ENCODE peak calls at places on chromosomes 7 and 10, in seven cellular contexts. G is adrenal gland, T is LNCaP clone FGC, L is body of pancreas, H is neural crest cell, E is thoracic aorta, N is AG09319. W is an unnamed sample.

GRCh38 chr7:149005427-149006344 is 22.6 kb downstream of the PDIA4 start:
- DNase-seq in G (peak), T (no peak), L (peak), H (peak), E (no peak), N (peak), W (peak)

GRCh38 chr7:10643545-10643944 is 330.1 kb upstream of the PHF14 start:
- DNase-seq in G (no peak), T (no peak), L (no peak), H (no peak), E (no peak), N (no peak), W (no peak)

GRCh38 chr7:29457141-29457561 is 106.5 kb upstream of the PRR15 start:
- DNase-seq in G (no peak), T (no peak), L (no peak), H (no peak), E (no peak), N (no peak), W (no peak)

GRCh38 chr7:66964391-66964790 is 31.0 kb downstream of the SBDS start:
- DNase-seq in G (no peak), T (no peak), L (no peak), H (no peak), E (no peak), N (no peak), W (peak)

GRCh38 chr7:127250312-127251047 is 2.3 kb downstream of the GRM8 start:
- DNase-seq in G (no peak), T (no peak), L (no peak), H (no peak), E (no peak), N (no peak), W (no peak)

GRCh38 chr10:97197030-97197500 is 11.3 kb upstream of the SLIT1 start:
- DNase-seq in G (no peak), T (peak), L (no peak), H (no peak), E (no peak), N (no peak), W (no peak)

GRCh38 chr7:29442146-29442545 is 121.5 kb upstream of the PRR15 start:
- DNase-seq in G (no peak), T (no peak), L (no peak), H (no peak), E (no peak), N (no peak), W (peak)

GRCh38 chr7:150734293-150734692 is 2.9 kb upstream of the GIMAP5 start:
- DNase-seq in G (no peak), T (no peak), L (no peak), H (no peak), E (no peak), N (no peak), W (no peak)

GRCh38 chr10:46226900-46227558 is 59.8 kb upstream of the ANTXRL start:
- DNase-seq in G (peak), T (no peak), L (no peak), H (no peak), E (no peak), N (no peak), W (no peak)

GRCh38 chr10:74913321-74913980 is 87.1 kb downstream of the KAT6B start:
- DNase-seq in G (no peak), T (no peak), L (no peak), H (no peak), E (no peak), N (no peak), W (no peak)

GRCh38 chr7:121576148-121576921 is 180.2 kb upstream of the FAM3C start:
- DNase-seq in G (no peak), T (no peak), L (peak), H (no peak), E (no peak), N (no peak), W (no peak)

GRCh38 chr10:3850999-3851937 is 66.3 kb upstream of the KLF6 start:
- DNase-seq in G (no peak), T (peak), L (no peak), H (no peak), E (no peak), N (no peak), W (no peak)

GRCh38 chr10:117929321-117930067 is 117.2 kb downstream of the RAB11FIP2 start:
- DNase-seq in G (no peak), T (no peak), L (no peak), H (no peak), E (no peak), N (no peak), W (no peak)

GRCh38 chr10:79438699-79439085 is 6.7 kb downstream of the ZCCHC24 start:
- DNase-seq in G (no peak), T (no peak), L (no peak), H (no peak), E (no peak), N (no peak), W (no peak)

GRCh38 chr10:59237775-59238174 is 61.3 kb downstream of the PHYHIPL start:
- DNase-seq in G (no peak), T (peak), L (no peak), H (no peak), E (no peak), N (no peak), W (no peak)

GRCh38 chr10:73263948-73264347 is 11.5 kb upstream of the MRPS16 start:
- DNase-seq in G (no peak), T (no peak), L (no peak), H (no peak), E (no peak), N (no peak), W (no peak)

GRCh38 chr7:38424750-38425463 is 151.5 kb upstream of the TARP start:
- DNase-seq in G (no peak), T (no peak), L (no peak), H (no peak), E (no peak), N (no peak), W (no peak)

GRCh38 chr7:36809510-36809909 is 85.2 kb upstream of the AOAH start:
- DNase-seq in G (no peak), T (no peak), L (no peak), H (no peak), E (no peak), N (no peak), W (no peak)

GRCh38 chr7:26850193-26850651 is 14.2 kb downstream of the SKAP2 start:
- DNase-seq in G (peak), T (no peak), L (no peak), H (no peak), E (no peak), N (no peak), W (no peak)

GRCh38 chr7:84637568-84638338 is 443.2 kb upstream of the SEMA3A start:
- DNase-seq in G (no peak), T (no peak), L (no peak), H (no peak), E (no peak), N (peak), W (peak)

GRCh38 chr7:5766321-5766761 is 15.1 kb downstream of the RNF216 start:
- DNase-seq in G (no peak), T (no peak), L (no peak), H (no peak), E (no peak), N (peak), W (no peak)

GRCh38 chr10:102596506-102596971 is 47.7 kb upstream of the TRIM8 start:
- DNase-seq in G (peak), T (peak), L (peak), H (no peak), E (no peak), N (no peak), W (no peak)

GRCh38 chr7:128347573-128348147 is 4.0 kb upstream of the RBM28 start:
- DNase-seq in G (peak), T (peak), L (peak), H (peak), E (no peak), N (no peak), W (no peak)

GRCh38 chr10:87817291-87817872 is 644 bp downstream of the ATAD1 start:
- DNase-seq in G (no peak), T (peak), L (no peak), H (no peak), E (no peak), N (no peak), W (no peak)

GRCh38 chr10:73439055-73439454 is 5.7 kb upstream of the MSS51 start:
- DNase-seq in G (no peak), T (no peak), L (no peak), H (no peak), E (no peak), N (no peak), W (no peak)

GRCh38 chr10:1034758-1035157 is 9.1 kb upstream of the IDI2 start:
- DNase-seq in G (no peak), T (peak), L (no peak), H (no peak), E (no peak), N (no peak), W (no peak)

GRCh38 chr7:44463169-44463808 is 27.2 kb downstream of the NUDCD3 start:
- DNase-seq in G (no peak), T (no peak), L (no peak), H (no peak), E (no peak), N (no peak), W (no peak)

GRCh38 chr7:7330997-7331396 is 148.7 kb downstream of the C1GALT1 start:
- DNase-seq in G (no peak), T (no peak), L (no peak), H (no peak), E (no peak), N (no peak), W (no peak)

GRCh38 chr7:149140784-149141183 is 6.5 kb upstream of the ZNF398 start:
- DNase-seq in G (peak), T (no peak), L (no peak), H (no peak), E (no peak), N (no peak), W (no peak)

GRCh38 chr7:7002416-7003062 is 176.5 kb upstream of the CCZ1B start:
- DNase-seq in G (no peak), T (no peak), L (no peak), H (no peak), E (no peak), N (no peak), W (no peak)

GRCh38 chr7:140773104-140773503 is 76.6 kb downstream of the NDUFB2 start:
- DNase-seq in G (no peak), T (no peak), L (no peak), H (no peak), E (no peak), N (no peak), W (no peak)

GRCh38 chr7:80508440-80508839 is 3.4 kb downstream of the GNAT3 start:
- DNase-seq in G (no peak), T (no peak), L (no peak), H (no peak), E (no peak), N (no peak), W (peak)

GRCh38 chr10:116996994-116997393 is 8.0 kb downstream of the SHTN1 start:
- DNase-seq in G (no peak), T (no peak), L (no peak), H (no peak), E (no peak), N (no peak), W (no peak)

GRCh38 chr7:115096262-115096661 is 174.4 kb downstream of the MDFIC start:
- DNase-seq in G (no peak), T (no peak), L (no peak), H (no peak), E (no peak), N (no peak), W (no peak)

GRCh38 chr10:8568401-8568800 is 513.9 kb downstream of the GATA3 start:
- DNase-seq in G (no peak), T (no peak), L (no peak), H (no peak), E (no peak), N (no peak), W (no peak)

DNA sequence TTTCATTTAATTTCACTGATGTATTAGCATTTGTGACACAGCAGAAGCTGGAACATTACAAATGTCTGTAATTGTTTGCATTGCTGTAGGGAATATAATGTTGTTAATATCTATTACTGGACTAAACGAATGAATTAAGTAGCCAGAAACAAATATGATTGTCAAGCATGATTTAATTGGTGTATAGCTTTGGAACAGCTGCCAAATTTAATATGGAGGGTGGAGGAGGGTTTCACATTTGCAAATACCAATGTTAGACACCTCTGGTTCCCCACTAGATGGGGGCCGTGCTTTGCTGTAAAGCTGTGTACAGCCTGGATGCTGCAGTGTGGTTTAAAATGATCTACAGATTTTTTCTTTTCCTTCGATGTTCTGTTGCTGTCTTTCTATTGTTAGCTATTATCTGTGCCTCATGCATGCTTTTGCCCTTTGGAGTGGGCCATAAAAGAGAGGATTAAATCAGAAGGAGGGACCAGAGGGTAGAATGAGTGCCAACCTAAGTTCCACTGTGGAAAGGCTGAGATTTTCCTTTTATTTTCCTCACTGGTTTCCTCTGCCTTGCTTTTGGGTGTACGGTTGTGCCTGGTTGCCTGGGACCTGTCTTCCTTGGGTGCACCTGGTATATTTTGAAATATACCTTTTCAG is 23.1 kb downstream of the DNAJB9 start:
- DNase-seq in G (no peak), T (no peak), L (no peak), H (no peak), E (no peak), N (no peak), W (no peak)
- TF ChIP-seq CTCF in G (no peak), T (peak), L (no peak), H (peak), E (no peak), N (peak), W (peak)

GRCh38 chr10:28738200-28738599 is 60.9 kb downstream of the BAMBI start:
- DNase-seq in G (no peak), T (no peak), L (no peak), H (no peak), E (no peak), N (no peak), W (no peak)
- TF ChIP-seq CTCF in G (no peak), T (no peak), L (no peak), H (peak), E (no peak), N (peak), W (peak)

GRCh38 chr7:53835301-53835700 is 706.9 kb upstream of the VSTM2A start:
- DNase-seq in G (no peak), T (no peak), L (no peak), H (no peak), E (no peak), N (no peak), W (no peak)
- TF ChIP-seq CTCF in G (no peak), T (no peak), L (no peak), H (no peak), E (no peak), N (no peak), W (no peak)

DNA sequence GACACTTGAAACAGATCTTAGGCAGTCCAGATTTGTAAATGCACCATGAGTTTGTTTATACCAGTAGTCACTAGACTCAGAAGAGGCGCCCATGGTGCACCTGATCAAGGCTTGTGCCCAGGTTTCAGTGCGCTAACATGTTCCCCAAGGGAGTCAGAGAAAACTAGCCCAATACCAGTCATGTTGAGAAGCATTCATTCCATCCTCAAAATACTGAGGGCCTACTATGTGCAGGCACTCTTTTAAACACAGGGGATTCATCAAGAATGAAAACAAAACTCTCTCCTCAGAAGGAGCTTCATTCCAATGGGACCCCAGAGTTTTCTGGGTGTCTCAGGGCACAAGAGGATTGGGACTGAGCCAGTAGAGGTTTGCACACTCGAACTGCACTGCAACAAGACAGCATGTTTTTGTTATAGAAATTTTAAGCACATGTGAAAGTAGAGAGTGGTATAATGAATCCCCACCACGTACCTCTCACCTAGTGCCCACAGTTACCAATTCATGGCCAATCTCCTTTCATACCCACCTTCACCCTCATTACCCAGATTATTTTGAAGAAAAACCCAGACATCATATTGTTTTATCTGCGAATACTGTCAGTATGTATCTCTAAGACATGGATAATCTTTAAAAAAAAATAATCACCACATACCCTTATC is 55.0 kb upstream of the ARID5B start:
- DNase-seq in G (no peak), T (no peak), L (no peak), H (no peak), E (no peak), N (no peak), W (no peak)
- TF ChIP-seq CTCF in G (no peak), T (no peak), L (no peak), H (no peak), E (no peak), N (no peak), W (no peak)

DNA sequence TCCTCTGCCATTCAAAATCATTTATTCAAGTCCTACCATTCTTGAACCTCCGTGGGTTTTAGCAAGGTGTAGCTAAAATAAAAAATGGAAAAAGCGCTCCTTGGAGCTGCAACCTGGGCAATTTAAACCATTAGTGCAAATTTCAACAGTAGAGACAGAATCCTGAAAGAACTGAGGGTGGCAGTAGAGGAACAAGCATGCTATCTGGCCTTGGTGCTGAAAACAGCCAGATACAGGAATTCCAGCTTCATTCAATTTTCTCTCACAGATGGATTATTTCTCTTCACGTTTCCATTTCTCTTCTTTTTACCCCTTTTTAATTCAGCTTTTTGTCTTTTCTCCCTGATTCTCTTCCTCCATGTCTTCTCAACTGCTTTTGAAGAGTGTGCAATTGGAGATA is 77.7 kb downstream of the OTUD1 start:
- DNase-seq in G (no peak), T (no peak), L (no peak), H (no peak), E (no peak), N (no peak), W (no peak)
- TF ChIP-seq CTCF in G (peak), T (peak), L (peak), H (peak), E (no peak), N (peak), W (peak)